ENCODE peak calls at places on chromosome 10, in eight cellular contexts. T, Z, M, D, J, Y, O and B are unnamed samples.

GRCh38 chr10:5443429-5443828 is 31.1 kb downstream of the NET1 start:
- DNase-seq in O (no peak), T (no peak), M (no peak), D (no peak), Y (no peak), J (no peak), Z (no peak), B (no peak)

GRCh38 chr10:131901181-131901829 is 497 bp downstream of the PPP2R2D start:
- DNase-seq in Z (no peak), T (no peak), O (peak), Y (peak), J (peak), M (peak), D (no peak), B (no peak)

GRCh38 chr10:35928760-35929159 is 286.7 kb upstream of the FZD8 start:
- DNase-seq in J (no peak), O (no peak), D (no peak), Y (no peak), T (no peak), Z (no peak), M (no peak), B (no peak)

GRCh38 chr10:132363921-132364593 is 32.1 kb downstream of the LRRC27 start:
- DNase-seq in Z (peak), J (no peak), M (peak), D (peak), Y (peak), O (peak), T (no peak), B (peak)

GRCh38 chr10:72315611-72316385 is 38.9 kb downstream of the DNAJB12 start:
- DNase-seq in M (peak), Z (no peak), O (peak), J (no peak), Y (peak), T (no peak), D (no peak), B (no peak)

GRCh38 chr10:5873515-5873995 is 16.1 kb downstream of the ANKRD16 start:
- DNase-seq in Y (peak), T (no peak), O (peak), M (peak), D (peak), Z (peak), J (peak), B (peak)

GRCh38 chr10:127313996-127314700 is 117.8 kb upstream of the INSYN2A start:
- DNase-seq in J (peak), D (no peak), M (no peak), O (no peak), Z (no peak), T (no peak), Y (no peak), B (peak)

GRCh38 chr10:97574374-97575100 is 2.0 kb downstream of the ANKRD2 start:
- DNase-seq in Z (peak), J (no peak), Y (peak), D (no peak), M (no peak), O (peak), T (peak), B (peak)

GRCh38 chr10:4351723-4352565 is 474.1 kb upstream of the AKR1E2 start:
- DNase-seq in T (no peak), Y (peak), D (no peak), M (no peak), J (no peak), Z (no peak), O (peak), B (no peak)

GRCh38 chr10:35364808-35365207 is 28.5 kb downstream of the CCNY start:
- DNase-seq in J (no peak), D (no peak), O (peak), T (no peak), M (no peak), Z (peak), Y (no peak), B (no peak)

GRCh38 chr10:71700735-71701368 is 18.7 kb downstream of the C10orf105 start:
- DNase-seq in Z (no peak), T (no peak), O (no peak), Y (no peak), J (no peak), M (no peak), D (no peak), B (no peak)

GRCh38 chr10:52488606-52489485 is 174.8 kb downstream of the DKK1 start:
- DNase-seq in D (no peak), Z (peak), T (no peak), Y (peak), O (peak), J (peak), M (no peak), B (peak)

GRCh38 chr10:129104266-129105045 is 362.6 kb upstream of the MGMT start:
- DNase-seq in Z (no peak), O (no peak), Y (no peak), D (no peak), T (no peak), M (no peak), J (no peak), B (peak)

GRCh38 chr10:11643039-11643438 is 31.6 kb upstream of the USP6NL start:
- DNase-seq in D (no peak), J (no peak), M (no peak), T (no peak), Z (no peak), O (no peak), Y (no peak), B (no peak)